ENCODE peak calls at places on chromosomes 2 and 18, in eight cellular contexts. W is breast epithelium, B is prostate gland, J is HL-60, Z is dorsolateral prefrontal cortex, S is left lung, O is neural progenitor cell, V is pancreas. G is an unnamed sample.

GRCh38 chr2:96315005-96315399 is 9.7 kb upstream of the SNRNP200 start:
- DNase-seq in W (no peak), B (no peak), J (no peak), Z (no peak), S (no peak), O (no peak), V (no peak), G (no peak)

GRCh38 chr2:149787206-149787605 is 199.6 kb upstream of the MMADHC start:
- DNase-seq in W (no peak), B (no peak), J (no peak), Z (no peak), S (no peak), O (no peak), V (no peak), G (no peak)

GRCh38 chr2:216634317-216635148 is 1.3 kb downstream of the IGFBP2 start:
- DNase-seq in W (no peak), B (no peak), J (no peak), Z (no peak), S (no peak), O (peak; percentile 62), V (no peak), G (no peak)

GRCh38 chr2:135875491-135876065 is 665 bp downstream of the MCM6 start:
- DNase-seq in W (peak; percentile 21), B (peak; percentile 42), J (no peak), Z (peak; percentile 56), S (peak; percentile 86), O (peak; percentile 78), V (peak; percentile 49), G (peak; percentile 52)

GRCh38 chr18:79547413-79548076 is 132.1 kb upstream of the CTDP1 start:
- DNase-seq in W (no peak), B (no peak), J (no peak), Z (peak; percentile 31), S (peak; percentile 69), O (no peak), V (no peak), G (no peak)

GRCh38 chr2:128750328-128751165 is 431.9 kb upstream of the HS6ST1 start:
- DNase-seq in W (no peak), B (no peak), J (no peak), Z (no peak), S (no peak), O (no peak), V (no peak), G (no peak)

GRCh38 chr2:43218221-43218549 is 8.2 kb downstream of the ZFP36L2 start:
- DNase-seq in W (no peak), B (no peak), J (no peak), Z (no peak), S (no peak), O (no peak), V (no peak), G (no peak)

GRCh38 chr2:230219419-230220331 is at the start of gene SP110:
- DNase-seq in W (peak; percentile 94), B (peak; percentile 92), J (peak; percentile 72), Z (peak; percentile 52), S (peak; percentile 91), O (peak; percentile 16), V (peak; percentile 83), G (peak; percentile 90)

GRCh38 chr2:88669371-88670214 is 21.9 kb upstream of the RPIA start:
- DNase-seq in W (no peak), B (peak; percentile 9), J (no peak), Z (no peak), S (no peak), O (peak; percentile 52), V (no peak), G (peak; percentile 78)

GRCh38 chr2:239154971-239155805 is 245.6 kb downstream of the HDAC4 start:
- DNase-seq in W (no peak), B (no peak), J (no peak), Z (peak; percentile 82), S (peak; percentile 53), O (no peak), V (no peak), G (no peak)

DNA sequence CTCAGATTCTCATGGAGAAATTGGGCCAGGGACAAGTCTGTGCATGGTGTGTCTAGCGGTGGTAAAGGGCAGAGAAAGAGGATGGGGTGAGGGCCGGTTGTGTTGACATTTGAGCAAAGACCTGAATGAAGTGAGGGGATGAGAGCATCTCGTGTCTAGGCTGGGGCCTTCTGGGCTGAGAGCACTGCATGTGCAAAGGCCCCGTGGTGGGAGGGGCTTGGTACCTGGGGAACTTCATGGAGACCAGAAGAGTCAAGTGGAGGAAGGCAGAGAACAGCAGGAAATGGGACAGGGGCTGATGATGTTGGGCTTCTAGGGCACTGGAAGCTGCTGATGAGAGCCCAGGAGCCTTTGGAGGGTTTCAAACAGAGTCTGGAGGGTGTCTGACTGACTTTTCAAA is 76.8 kb downstream of the SH3BP4 start:
- DNase-seq in W (no peak), B (no peak), J (no peak), Z (no peak), S (no peak), O (no peak), V (no peak), G (no peak)
- H3K27ac ChIP-seq in W (no peak overlapping the region), B (peak overlapping the region; percentile 79), J (no peak overlapping the region), Z (no peak overlapping the region), S (no peak overlapping the region), O (no peak overlapping the region), V (no peak overlapping the region), G (peak overlapping the region; percentile 100)

GRCh38 chr2:166518634-166519390 is 24.8 kb upstream of the SCN7A start:
- DNase-seq in W (no peak), B (no peak), J (no peak), Z (no peak), S (no peak), O (no peak), V (no peak), G (peak; percentile 7)

GRCh38 chr2:166519391-166519962 is 25.4 kb upstream of the SCN7A start:
- DNase-seq in W (no peak), B (no peak), J (no peak), Z (no peak), S (no peak), O (peak; percentile 11), V (no peak), G (no peak)

GRCh38 chr2:166517533-166517932 is 23.5 kb upstream of the SCN7A start:
- DNase-seq in W (no peak), B (no peak), J (no peak), Z (no peak), S (no peak), O (no peak), V (no peak), G (no peak)

GRCh38 chr2:166513952-166514351 is 19.9 kb upstream of the SCN7A start:
- DNase-seq in W (no peak), B (no peak), J (no peak), Z (no peak), S (no peak), O (no peak), V (no peak), G (no peak)

DNA sequence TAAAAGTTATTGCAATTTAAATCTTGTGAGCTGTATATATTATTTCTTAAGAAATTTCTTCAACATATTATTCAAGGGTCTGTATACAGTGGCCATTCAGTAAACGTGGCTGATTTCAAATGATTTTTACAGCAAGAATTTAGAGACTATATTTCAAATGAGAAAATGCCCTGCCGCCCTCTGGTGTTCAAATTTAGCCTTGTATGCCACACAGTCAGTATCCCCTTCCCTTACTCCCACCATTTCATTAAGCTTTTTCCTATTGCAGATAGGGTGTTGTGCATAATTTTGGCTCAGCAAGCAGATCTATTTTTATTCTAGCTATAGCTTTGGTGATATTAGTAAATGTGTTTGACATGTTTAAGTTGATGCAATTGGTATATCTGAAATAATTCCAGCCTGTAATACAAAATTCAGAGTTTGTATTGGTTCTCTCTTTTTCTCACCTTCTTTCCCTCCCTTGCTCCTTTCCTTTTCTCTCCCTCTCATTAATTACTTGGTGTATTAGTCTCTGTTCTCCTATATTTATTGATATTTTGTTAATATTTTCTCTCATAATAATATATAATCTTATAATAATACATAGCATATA is 22.8 kb upstream of the SCN7A start:
- DNase-seq in W (no peak), B (no peak), J (no peak), Z (no peak), S (no peak), O (peak; percentile 40), V (no peak), G (no peak)
- TF ChIP-seq CTCF in W (no peak), B (peak; percentile 18), J (peak; percentile 41), Z (peak; percentile 49), S (peak; percentile 42), O (peak; percentile 73), V (no peak), G (peak; percentile 36)

DNA sequence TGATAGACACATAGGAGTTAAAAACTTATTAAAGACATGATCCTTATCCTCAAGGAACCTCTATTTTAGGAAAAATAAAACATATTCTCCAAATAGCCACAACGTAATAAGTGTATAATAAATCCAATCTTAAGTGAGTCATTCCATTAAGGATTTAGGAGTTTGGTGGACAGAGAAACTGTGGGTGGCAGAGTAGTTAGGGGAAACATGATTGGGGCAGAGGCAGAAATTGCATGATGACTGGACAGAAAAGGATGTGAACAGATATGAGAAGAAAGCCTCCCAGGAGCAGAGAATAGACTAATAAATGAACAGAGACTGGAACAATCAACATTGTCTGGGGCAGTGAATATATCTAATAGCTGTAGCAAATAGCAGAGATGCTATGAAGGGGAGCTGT is 48.1 kb upstream of the SIGLEC15 start:
- DNase-seq in W (no peak), B (no peak), J (no peak), Z (no peak), S (no peak), O (no peak), V (no peak), G (peak; percentile 27)
- H3K27ac ChIP-seq in W (no peak overlapping the region), B (peak overlapping the region; percentile 13), J (no peak overlapping the region), Z (no peak overlapping the region), S (no peak overlapping the region), O (no peak overlapping the region), V (no peak overlapping the region), G (no peak overlapping the region)

GRCh38 chr2:70685771-70686171 is 82.2 kb downstream of the ADD2 start:
- DNase-seq in W (no peak), B (no peak), J (peak; percentile 35), Z (peak; percentile 67), S (no peak), O (no peak), V (no peak), G (no peak)

GRCh38 chr2:70687461-70687795 is 80.6 kb downstream of the ADD2 start:
- DNase-seq in W (no peak), B (no peak), J (no peak), Z (no peak), S (no peak), O (no peak), V (no peak), G (no peak)

GRCh38 chr2:70684846-70685622 is 83.0 kb downstream of the ADD2 start:
- DNase-seq in W (no peak), B (no peak), J (no peak), Z (no peak), S (no peak), O (no peak), V (no peak), G (no peak)

GRCh38 chr2:70688427-70688826 is 79.6 kb downstream of the ADD2 start:
- DNase-seq in W (no peak), B (no peak), J (no peak), Z (no peak), S (no peak), O (no peak), V (no peak), G (no peak)

GRCh38 chr2:70686577-70687460 is 81.2 kb downstream of the ADD2 start:
- DNase-seq in W (no peak), B (no peak), J (peak; percentile 74), Z (no peak), S (no peak), O (peak; percentile 75), V (no peak), G (peak; percentile 74)
- TF ChIP-seq CTCF in W (no peak), B (no peak), J (peak; percentile 85), Z (no peak), S (no peak), O (peak; percentile 69), V (no peak), G (no peak)

GRCh38 chr2:45820048-45820447 is 168.6 kb downstream of the PRKCE start:
- DNase-seq in W (no peak), B (no peak), J (no peak), Z (no peak), S (no peak), O (no peak), V (no peak), G (no peak)
- H3K27ac ChIP-seq in W (no peak overlapping the region), B (no peak overlapping the region), J (no peak overlapping the region), Z (no peak overlapping the region), S (no peak overlapping the region), O (no peak overlapping the region), V (no peak overlapping the region), G (no peak overlapping the region)

G was measured in RWPE1.